ENCODE peak calls at places on chromosomes 2 and 18, in nine cellular contexts. One of them, this sample, is unnamed.

GRCh38 chr2:191611614-191612013 is 66.3 kb upstream of the NABP1 start:
- DNase-seq in activated CD8-positive, alpha-beta T cell treated with anti-CD3 and anti-CD28 coated beads for 36 hours: no peak
- DNase-seq in right atrium auricular region: no peak
- DNase-seq in left ventricle myocardium inferior: no peak
- DNase-seq in MCF 10A: no peak
- DNase-seq in kidney: no peak
- DNase-seq in ovary: no peak
- DNase-seq in heart left ventricle: peak; percentile 9
- DNase-seq in upper lobe of right lung: no peak
- DNase-seq in this sample: no peak

GRCh38 chr18:47794725-47795447 is 135.6 kb downstream of the SMAD2 start:
- DNase-seq in activated CD8-positive, alpha-beta T cell treated with anti-CD3 and anti-CD28 coated beads for 36 hours: no peak
- DNase-seq in right atrium auricular region: peak; percentile 49
- DNase-seq in left ventricle myocardium inferior: no peak
- DNase-seq in MCF 10A: no peak
- DNase-seq in kidney: no peak
- DNase-seq in ovary: peak; percentile 48
- DNase-seq in heart left ventricle: no peak
- DNase-seq in upper lobe of right lung: no peak
- DNase-seq in this sample: no peak

GRCh38 chr18:11906926-11907874 is 917 bp downstream of the MPPE1 start:
- DNase-seq in activated CD8-positive, alpha-beta T cell treated with anti-CD3 and anti-CD28 coated beads for 36 hours: peak; percentile 30
- DNase-seq in right atrium auricular region: no peak
- DNase-seq in left ventricle myocardium inferior: no peak
- DNase-seq in MCF 10A: no peak
- DNase-seq in kidney: no peak
- DNase-seq in ovary: no peak
- DNase-seq in heart left ventricle: no peak
- DNase-seq in upper lobe of right lung: no peak
- DNase-seq in this sample: no peak

GRCh38 chr2:226754821-226755536 is 44.6 kb downstream of the IRS1 start:
- DNase-seq in activated CD8-positive, alpha-beta T cell treated with anti-CD3 and anti-CD28 coated beads for 36 hours: no peak
- DNase-seq in right atrium auricular region: no peak
- DNase-seq in left ventricle myocardium inferior: no peak
- DNase-seq in MCF 10A: no peak
- DNase-seq in kidney: no peak
- DNase-seq in ovary: no peak
- DNase-seq in heart left ventricle: no peak
- DNase-seq in upper lobe of right lung: no peak
- DNase-seq in this sample: no peak

GRCh38 chr18:46167971-46168370 is 63.8 kb downstream of the HAUS1 start:
- DNase-seq in activated CD8-positive, alpha-beta T cell treated with anti-CD3 and anti-CD28 coated beads for 36 hours: peak; percentile 73
- DNase-seq in right atrium auricular region: no peak
- DNase-seq in left ventricle myocardium inferior: no peak
- DNase-seq in MCF 10A: no peak
- DNase-seq in kidney: no peak
- DNase-seq in ovary: no peak
- DNase-seq in heart left ventricle: no peak
- DNase-seq in upper lobe of right lung: peak; percentile 66
- DNase-seq in this sample: no peak

GRCh38 chr2:30149513-30149912 is 2.7 kb downstream of the YPEL5 start:
- DNase-seq in activated CD8-positive, alpha-beta T cell treated with anti-CD3 and anti-CD28 coated beads for 36 hours: peak; percentile 32
- DNase-seq in right atrium auricular region: no peak
- DNase-seq in left ventricle myocardium inferior: no peak
- DNase-seq in MCF 10A: peak; percentile 25
- DNase-seq in kidney: no peak
- DNase-seq in ovary: no peak
- DNase-seq in heart left ventricle: no peak
- DNase-seq in upper lobe of right lung: no peak
- DNase-seq in this sample: no peak

GRCh38 chr2:195898505-195898904 is 170.1 kb downstream of the DNAH7 start:
- DNase-seq in activated CD8-positive, alpha-beta T cell treated with anti-CD3 and anti-CD28 coated beads for 36 hours: no peak
- DNase-seq in right atrium auricular region: peak; percentile 68
- DNase-seq in left ventricle myocardium inferior: peak; percentile 78
- DNase-seq in MCF 10A: peak; percentile 78
- DNase-seq in kidney: peak; percentile 89
- DNase-seq in ovary: peak; percentile 79
- DNase-seq in heart left ventricle: peak; percentile 63
- DNase-seq in upper lobe of right lung: peak; percentile 76
- DNase-seq in this sample: no peak

GRCh38 chr18:42706618-42707017 is 408.9 kb downstream of the RIT2 start:
- DNase-seq in activated CD8-positive, alpha-beta T cell treated with anti-CD3 and anti-CD28 coated beads for 36 hours: no peak
- DNase-seq in right atrium auricular region: no peak
- DNase-seq in left ventricle myocardium inferior: no peak
- DNase-seq in MCF 10A: peak; percentile 84
- DNase-seq in kidney: peak; percentile 38
- DNase-seq in ovary: no peak
- DNase-seq in heart left ventricle: no peak
- DNase-seq in upper lobe of right lung: no peak
- DNase-seq in this sample: no peak

GRCh38 chr2:180077295-180077906 is 70.3 kb upstream of the CWC22 start:
- DNase-seq in activated CD8-positive, alpha-beta T cell treated with anti-CD3 and anti-CD28 coated beads for 36 hours: no peak
- DNase-seq in right atrium auricular region: no peak
- DNase-seq in left ventricle myocardium inferior: no peak
- DNase-seq in MCF 10A: peak; percentile 37
- DNase-seq in kidney: no peak
- DNase-seq in ovary: no peak
- DNase-seq in heart left ventricle: no peak
- DNase-seq in upper lobe of right lung: no peak
- DNase-seq in this sample: no peak

GRCh38 chr2:25373269-25373981 is 31.7 kb upstream of the DNMT3A start:
- DNase-seq in activated CD8-positive, alpha-beta T cell treated with anti-CD3 and anti-CD28 coated beads for 36 hours: no peak
- DNase-seq in right atrium auricular region: no peak
- DNase-seq in left ventricle myocardium inferior: no peak
- DNase-seq in MCF 10A: peak; percentile 69
- DNase-seq in kidney: peak; percentile 90
- DNase-seq in ovary: no peak
- DNase-seq in heart left ventricle: no peak
- DNase-seq in upper lobe of right lung: peak; percentile 83
- DNase-seq in this sample: no peak

GRCh38 chr2:28665041-28665704 is 86.5 kb upstream of the PPP1CB start:
- DNase-seq in activated CD8-positive, alpha-beta T cell treated with anti-CD3 and anti-CD28 coated beads for 36 hours: no peak
- DNase-seq in right atrium auricular region: peak; percentile 80
- DNase-seq in left ventricle myocardium inferior: peak; percentile 83
- DNase-seq in MCF 10A: peak; percentile 30
- DNase-seq in kidney: no peak
- DNase-seq in ovary: peak; percentile 62
- DNase-seq in heart left ventricle: peak; percentile 65
- DNase-seq in upper lobe of right lung: no peak
- DNase-seq in this sample: no peak

GRCh38 chr2:136310005-136310495 is 192.1 kb upstream of the CXCR4 start:
- DNase-seq in activated CD8-positive, alpha-beta T cell treated with anti-CD3 and anti-CD28 coated beads for 36 hours: peak; percentile 37
- DNase-seq in right atrium auricular region: no peak
- DNase-seq in left ventricle myocardium inferior: no peak
- DNase-seq in MCF 10A: no peak
- DNase-seq in kidney: no peak
- DNase-seq in ovary: no peak
- DNase-seq in heart left ventricle: no peak
- DNase-seq in upper lobe of right lung: no peak
- DNase-seq in this sample: no peak

GRCh38 chr2:169659314-169659713 is 34.9 kb downstream of the CFAP210 start:
- DNase-seq in activated CD8-positive, alpha-beta T cell treated with anti-CD3 and anti-CD28 coated beads for 36 hours: no peak
- DNase-seq in right atrium auricular region: no peak
- DNase-seq in left ventricle myocardium inferior: no peak
- DNase-seq in MCF 10A: no peak
- DNase-seq in kidney: no peak
- DNase-seq in ovary: no peak
- DNase-seq in heart left ventricle: no peak
- DNase-seq in upper lobe of right lung: no peak
- DNase-seq in this sample: no peak

GRCh38 chr2:23436346-23437099 is 51.5 kb downstream of the KLHL29 start:
- DNase-seq in activated CD8-positive, alpha-beta T cell treated with anti-CD3 and anti-CD28 coated beads for 36 hours: peak; percentile 65
- DNase-seq in right atrium auricular region: no peak
- DNase-seq in left ventricle myocardium inferior: no peak
- DNase-seq in MCF 10A: peak; percentile 25
- DNase-seq in kidney: no peak
- DNase-seq in ovary: no peak
- DNase-seq in heart left ventricle: no peak
- DNase-seq in upper lobe of right lung: peak; percentile 31
- DNase-seq in this sample: no peak

GRCh38 chr2:27965841-27966240 is 75.3 kb downstream of the BABAM2 start:
- DNase-seq in activated CD8-positive, alpha-beta T cell treated with anti-CD3 and anti-CD28 coated beads for 36 hours: no peak
- DNase-seq in right atrium auricular region: no peak
- DNase-seq in left ventricle myocardium inferior: no peak
- DNase-seq in MCF 10A: no peak
- DNase-seq in kidney: no peak
- DNase-seq in ovary: no peak
- DNase-seq in heart left ventricle: no peak
- DNase-seq in upper lobe of right lung: no peak
- DNase-seq in this sample: no peak

GRCh38 chr2:70132244-70133126 is 45.2 kb downstream of the PCBP1 start:
- DNase-seq in activated CD8-positive, alpha-beta T cell treated with anti-CD3 and anti-CD28 coated beads for 36 hours: peak; percentile 65
- DNase-seq in right atrium auricular region: no peak
- DNase-seq in left ventricle myocardium inferior: peak; percentile 52
- DNase-seq in MCF 10A: peak; percentile 43
- DNase-seq in kidney: no peak
- DNase-seq in ovary: peak; percentile 49
- DNase-seq in heart left ventricle: peak; percentile 65
- DNase-seq in upper lobe of right lung: no peak
- DNase-seq in this sample: no peak

GRCh38 chr2:9914384-9915065 is 37.0 kb upstream of the GRHL1 start:
- DNase-seq in activated CD8-positive, alpha-beta T cell treated with anti-CD3 and anti-CD28 coated beads for 36 hours: peak; percentile 77
- DNase-seq in right atrium auricular region: no peak
- DNase-seq in left ventricle myocardium inferior: no peak
- DNase-seq in MCF 10A: peak; percentile 92
- DNase-seq in kidney: no peak
- DNase-seq in ovary: no peak
- DNase-seq in heart left ventricle: no peak
- DNase-seq in upper lobe of right lung: no peak
- DNase-seq in this sample: no peak

GRCh38 chr2:26932974-26933373 is 37.5 kb upstream of the MAPRE3 start:
- DNase-seq in activated CD8-positive, alpha-beta T cell treated with anti-CD3 and anti-CD28 coated beads for 36 hours: no peak
- DNase-seq in right atrium auricular region: no peak
- DNase-seq in left ventricle myocardium inferior: no peak
- DNase-seq in MCF 10A: no peak
- DNase-seq in kidney: no peak
- DNase-seq in ovary: no peak
- DNase-seq in heart left ventricle: no peak
- DNase-seq in upper lobe of right lung: no peak
- DNase-seq in this sample: no peak

GRCh38 chr2:192035731-192036442 is 158.8 kb downstream of the TMEFF2 start:
- DNase-seq in activated CD8-positive, alpha-beta T cell treated with anti-CD3 and anti-CD28 coated beads for 36 hours: no peak
- DNase-seq in right atrium auricular region: no peak
- DNase-seq in left ventricle myocardium inferior: no peak
- DNase-seq in MCF 10A: peak; percentile 15
- DNase-seq in kidney: no peak
- DNase-seq in ovary: no peak
- DNase-seq in heart left ventricle: no peak
- DNase-seq in upper lobe of right lung: no peak
- DNase-seq in this sample: no peak

GRCh38 chr2:16722677-16723076 is 57.0 kb upstream of the CYRIA start:
- DNase-seq in activated CD8-positive, alpha-beta T cell treated with anti-CD3 and anti-CD28 coated beads for 36 hours: no peak
- DNase-seq in right atrium auricular region: no peak
- DNase-seq in left ventricle myocardium inferior: no peak
- DNase-seq in MCF 10A: no peak
- DNase-seq in kidney: no peak
- DNase-seq in ovary: no peak
- DNase-seq in heart left ventricle: no peak
- DNase-seq in upper lobe of right lung: no peak
- DNase-seq in this sample: no peak

GRCh38 chr2:200810252-200810650 is 1.5 kb upstream of the BZW1 start:
- DNase-seq in activated CD8-positive, alpha-beta T cell treated with anti-CD3 and anti-CD28 coated beads for 36 hours: no peak
- DNase-seq in right atrium auricular region: no peak
- DNase-seq in left ventricle myocardium inferior: no peak
- DNase-seq in MCF 10A: peak; percentile 53
- DNase-seq in kidney: no peak
- DNase-seq in ovary: no peak
- DNase-seq in heart left ventricle: peak; percentile 19
- DNase-seq in upper lobe of right lung: no peak
- DNase-seq in this sample: no peak

GRCh38 chr2:23402205-23402740 is 17.3 kb downstream of the KLHL29 start:
- DNase-seq in activated CD8-positive, alpha-beta T cell treated with anti-CD3 and anti-CD28 coated beads for 36 hours: no peak
- DNase-seq in right atrium auricular region: no peak
- DNase-seq in left ventricle myocardium inferior: no peak
- DNase-seq in MCF 10A: no peak
- DNase-seq in kidney: no peak
- DNase-seq in ovary: no peak
- DNase-seq in heart left ventricle: no peak
- DNase-seq in upper lobe of right lung: no peak
- DNase-seq in this sample: no peak

GRCh38 chr2:134722728-134723127 is 3.9 kb upstream of the TMEM163 start:
- DNase-seq in activated CD8-positive, alpha-beta T cell treated with anti-CD3 and anti-CD28 coated beads for 36 hours: no peak
- DNase-seq in right atrium auricular region: no peak
- DNase-seq in left ventricle myocardium inferior: no peak
- DNase-seq in MCF 10A: no peak
- DNase-seq in kidney: no peak
- DNase-seq in ovary: no peak
- DNase-seq in heart left ventricle: no peak
- DNase-seq in upper lobe of right lung: no peak
- DNase-seq in this sample: no peak
- TF ChIP-seq CTCF in activated CD8-positive, alpha-beta T cell treated with anti-CD3 and anti-CD28 coated beads for 36 hours: no peak
- TF ChIP-seq CTCF in right atrium auricular region: no peak
- TF ChIP-seq CTCF in left ventricle myocardium inferior: no peak
- TF ChIP-seq CTCF in MCF 10A: no peak
- TF ChIP-seq CTCF in kidney: no peak
- TF ChIP-seq CTCF in ovary: no peak
- TF ChIP-seq CTCF in heart left ventricle: no peak
- TF ChIP-seq CTCF in upper lobe of right lung: no peak
- TF ChIP-seq CTCF in this sample: no peak

GRCh38 chr2:58163913-58164312 is 77.2 kb downstream of the FANCL start:
- DNase-seq in activated CD8-positive, alpha-beta T cell treated with anti-CD3 and anti-CD28 coated beads for 36 hours: no peak
- DNase-seq in right atrium auricular region: no peak
- DNase-seq in left ventricle myocardium inferior: no peak
- DNase-seq in MCF 10A: no peak
- DNase-seq in kidney: no peak
- DNase-seq in ovary: no peak
- DNase-seq in heart left ventricle: no peak
- DNase-seq in upper lobe of right lung: no peak
- DNase-seq in this sample: no peak
- TF ChIP-seq CTCF in activated CD8-positive, alpha-beta T cell treated with anti-CD3 and anti-CD28 coated beads for 36 hours: no peak
- TF ChIP-seq CTCF in right atrium auricular region: no peak
- TF ChIP-seq CTCF in left ventricle myocardium inferior: no peak
- TF ChIP-seq CTCF in MCF 10A: no peak
- TF ChIP-seq CTCF in kidney: no peak
- TF ChIP-seq CTCF in ovary: no peak
- TF ChIP-seq CTCF in heart left ventricle: no peak
- TF ChIP-seq CTCF in upper lobe of right lung: no peak
- TF ChIP-seq CTCF in this sample: no peak

DNA sequence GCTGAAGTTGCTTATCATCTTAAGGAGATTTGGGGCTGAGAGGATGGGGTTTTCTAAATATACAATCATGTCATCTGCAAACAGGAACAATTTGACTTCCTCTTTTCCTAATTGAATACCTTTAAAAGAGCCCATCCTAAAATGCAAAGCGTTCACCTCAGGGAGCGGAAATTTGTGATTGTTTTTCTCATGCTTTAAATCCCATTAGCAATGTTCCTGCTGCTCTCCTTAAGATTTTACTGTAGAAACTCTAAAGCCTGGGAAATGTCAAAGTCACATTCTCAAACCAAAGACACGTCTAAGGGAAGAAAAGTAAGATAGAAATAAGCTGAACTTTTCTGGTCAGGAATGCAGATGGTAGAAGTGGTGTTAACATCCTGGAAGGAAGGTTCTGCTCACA is 285.8 kb upstream of the MAP2 start:
- DNase-seq in activated CD8-positive, alpha-beta T cell treated with anti-CD3 and anti-CD28 coated beads for 36 hours: no peak
- DNase-seq in right atrium auricular region: no peak
- DNase-seq in left ventricle myocardium inferior: no peak
- DNase-seq in MCF 10A: no peak
- DNase-seq in kidney: no peak
- DNase-seq in ovary: no peak
- DNase-seq in heart left ventricle: no peak
- DNase-seq in upper lobe of right lung: no peak
- DNase-seq in this sample: no peak
- TF ChIP-seq CTCF in activated CD8-positive, alpha-beta T cell treated with anti-CD3 and anti-CD28 coated beads for 36 hours: no peak
- TF ChIP-seq CTCF in right atrium auricular region: no peak
- TF ChIP-seq CTCF in left ventricle myocardium inferior: no peak
- TF ChIP-seq CTCF in MCF 10A: no peak
- TF ChIP-seq CTCF in kidney: no peak
- TF ChIP-seq CTCF in ovary: no peak
- TF ChIP-seq CTCF in heart left ventricle: no peak
- TF ChIP-seq CTCF in upper lobe of right lung: no peak
- TF ChIP-seq CTCF in this sample: no peak

GRCh38 chr2:46331099-46331766 is 34.0 kb downstream of the EPAS1 start:
- DNase-seq in activated CD8-positive, alpha-beta T cell treated with anti-CD3 and anti-CD28 coated beads for 36 hours: no peak
- DNase-seq in right atrium auricular region: no peak
- DNase-seq in left ventricle myocardium inferior: no peak
- DNase-seq in MCF 10A: peak; percentile 51
- DNase-seq in kidney: no peak
- DNase-seq in ovary: no peak
- DNase-seq in heart left ventricle: no peak
- DNase-seq in upper lobe of right lung: no peak
- DNase-seq in this sample: no peak
- TF ChIP-seq CTCF in activated CD8-positive, alpha-beta T cell treated with anti-CD3 and anti-CD28 coated beads for 36 hours: no peak
- TF ChIP-seq CTCF in right atrium auricular region: no peak
- TF ChIP-seq CTCF in left ventricle myocardium inferior: no peak
- TF ChIP-seq CTCF in MCF 10A: no peak
- TF ChIP-seq CTCF in kidney: no peak
- TF ChIP-seq CTCF in ovary: no peak
- TF ChIP-seq CTCF in heart left ventricle: no peak
- TF ChIP-seq CTCF in upper lobe of right lung: no peak
- TF ChIP-seq CTCF in this sample: no peak

This sample was measured in D721Med.